ENCODE peak calls at places on chromosomes 12 and 14, in four cellular contexts. L, R, Y and K are unnamed samples.

GRCh38 chr14:83757896-83758295 is 1772.0 kb upstream of the FLRT2 start:
- DNase-seq in R (no peak), L (no peak), Y (no peak), K (no peak)

GRCh38 chr12:57261385-57261784 is 10.4 kb upstream of the STAC3 start:
- DNase-seq in Y (no peak), R (no peak), L (no peak), K (no peak)

GRCh38 chr12:51219345-51219744 is 1.5 kb upstream of the POU6F1 start:
- DNase-seq in L (no peak), R (no peak), Y (no peak), K (no peak)

GRCh38 chr12:106342397-106343212 is 14.9 kb upstream of the POLR3B start:
- DNase-seq in R (no peak), Y (peak), L (peak), K (no peak)

GRCh38 chr12:10194160-10194559 is 15.3 kb downstream of the TMEM52B start:
- DNase-seq in R (no peak), Y (no peak), L (no peak), K (no peak)

GRCh38 chr14:72740504-72740961 is 153.4 kb downstream of the DPF3 start:
- DNase-seq in L (no peak), Y (no peak), R (no peak), K (no peak)

GRCh38 chr12:64566122-64566521 is 44.2 kb upstream of the RASSF3 start:
- DNase-seq in L (no peak), Y (no peak), R (no peak), K (no peak)

GRCh38 chr14:106872619-106873446 is 1346.5 kb downstream of the TMEM121 start:
- DNase-seq in L (no peak), R (no peak), Y (peak), K (peak)

GRCh38 chr12:54082402-54082892 is 28.8 kb downstream of the HOXC4 start:
- DNase-seq in L (peak), R (no peak), Y (peak), K (no peak)

GRCh38 chr12:106302401-106303201 is at the start of gene TCP11L2:
- DNase-seq in Y (peak), L (peak), R (peak), K (peak)

GRCh38 chr14:49774111-49774510 is 6.2 kb downstream of the KLHDC2 start:
- DNase-seq in R (no peak), Y (no peak), L (no peak), K (no peak)

GRCh38 chr14:63192085-63192484 is 12.2 kb upstream of the RHOJ start:
- DNase-seq in Y (no peak), R (no peak), L (no peak), K (no peak)

GRCh38 chr12:45273717-45274271 is 57.9 kb downstream of the ANO6 start:
- DNase-seq in Y (peak), L (peak), R (no peak), K (peak)

GRCh38 chr12:53869500-53869899 is 69.1 kb upstream of the HOXC13 start:
- DNase-seq in L (no peak), Y (no peak), R (no peak), K (no peak)

GRCh38 chr12:119102274-119102673 is 76.5 kb upstream of the HSPB8 start:
- DNase-seq in R (no peak), Y (no peak), L (no peak), K (no peak)

GRCh38 chr12:89208661-89209096 is 143.6 kb downstream of the DUSP6 start:
- DNase-seq in L (no peak), Y (no peak), R (no peak), K (no peak)

GRCh38 chr12:55738113-55739024 is 4.6 kb upstream of the GDF11 start:
- DNase-seq in Y (peak), R (no peak), L (peak), K (peak)

GRCh38 chr14:89365071-89365801 is 51.8 kb downstream of the FOXN3 start:
- DNase-seq in R (peak), Y (peak), L (peak), K (no peak)

GRCh38 chr12:54301428-54302045 is 722 bp upstream of the NFE2 start:
- DNase-seq in L (no peak), R (no peak), Y (no peak), K (no peak)

GRCh38 chr14:78933948-78934524 is 763.9 kb downstream of the NRXN3 start:
- DNase-seq in R (peak), Y (peak), L (no peak), K (peak)

GRCh38 chr12:112916270-112916669 is 9.5 kb downstream of the OAS1 start:
- DNase-seq in R (no peak), L (no peak), Y (peak), K (no peak)

GRCh38 chr12:83573676-83574075 is 887.0 kb downstream of the TMTC2 start:
- DNase-seq in Y (peak), R (no peak), L (no peak), K (no peak)

GRCh38 chr14:50801706-50802105 is 29.3 kb downstream of the NIN start:
- DNase-seq in Y (no peak), R (no peak), L (no peak), K (no peak)

GRCh38 chr12:65900912-65901672 is 76.8 kb downstream of the HMGA2 start:
- DNase-seq in Y (no peak), R (no peak), L (no peak), K (no peak)

GRCh38 chr14:105324080-105324778 is 9.7 kb downstream of the PACS2 start:
- DNase-seq in L (no peak), R (no peak), Y (no peak), K (no peak)

GRCh38 chr14:96131836-96132235 is 72.8 kb upstream of the BDKRB2 start:
- DNase-seq in R (no peak), L (no peak), Y (no peak), K (no peak)

GRCh38 chr14:91731018-91731417 is 868 bp downstream of the CATSPERB start:
- DNase-seq in R (no peak), L (no peak), Y (no peak), K (no peak)

GRCh38 chr12:97386133-97386581 is 76.4 kb upstream of the RMST start:
- DNase-seq in R (no peak), L (no peak), Y (no peak), K (no peak)

GRCh38 chr12:42130670-42131402 is 13.8 kb downstream of the GXYLT1 start:
- DNase-seq in L (peak), Y (peak), R (no peak), K (no peak)

GRCh38 chr14:68688872-68689371 is 103.9 kb downstream of the ZFP36L1 start:
- DNase-seq in L (peak), Y (no peak), R (no peak), K (peak)

GRCh38 chr12:1796515-1797010 is 23.8 kb upstream of the LRTM2 start:
- DNase-seq in L (no peak), R (no peak), Y (peak), K (peak)

GRCh38 chr14:37232907-37233481 is 35.3 kb downstream of the MIPOL1 start:
- DNase-seq in R (no peak), L (no peak), Y (peak), K (peak)

GRCh38 chr14:106039400-106039799 is 513.0 kb downstream of the TMEM121 start:
- DNase-seq in Y (peak), R (no peak), L (no peak), K (peak)

GRCh38 chr12:113874999-113875561 is 91.0 kb downstream of the RBM19 start:
- DNase-seq in L (no peak), Y (no peak), R (no peak), K (no peak)

GRCh38 chr12:105721051-105721825 is 390.7 kb downstream of the C12orf75 start:
- DNase-seq in R (no peak), Y (no peak), L (no peak), K (no peak)

GRCh38 chr14:24052656-24053547 is 1.1 kb downstream of the CARMIL3 start:
- DNase-seq in Y (no peak), R (no peak), L (no peak), K (no peak)

GRCh38 chr12:84912191-84913142 is at the start of gene SLC6A15:
- DNase-seq in L (peak), R (peak), Y (peak), K (no peak)

GRCh38 chr12:120234643-120235368 is 30.7 kb downstream of the PXN start:
- DNase-seq in Y (peak), R (no peak), L (peak), K (peak)

GRCh38 chr14:32327255-32327961 is 1.7 kb upstream of the AKAP6 start:
- DNase-seq in Y (no peak), R (no peak), L (no peak), K (no peak)

DNA sequence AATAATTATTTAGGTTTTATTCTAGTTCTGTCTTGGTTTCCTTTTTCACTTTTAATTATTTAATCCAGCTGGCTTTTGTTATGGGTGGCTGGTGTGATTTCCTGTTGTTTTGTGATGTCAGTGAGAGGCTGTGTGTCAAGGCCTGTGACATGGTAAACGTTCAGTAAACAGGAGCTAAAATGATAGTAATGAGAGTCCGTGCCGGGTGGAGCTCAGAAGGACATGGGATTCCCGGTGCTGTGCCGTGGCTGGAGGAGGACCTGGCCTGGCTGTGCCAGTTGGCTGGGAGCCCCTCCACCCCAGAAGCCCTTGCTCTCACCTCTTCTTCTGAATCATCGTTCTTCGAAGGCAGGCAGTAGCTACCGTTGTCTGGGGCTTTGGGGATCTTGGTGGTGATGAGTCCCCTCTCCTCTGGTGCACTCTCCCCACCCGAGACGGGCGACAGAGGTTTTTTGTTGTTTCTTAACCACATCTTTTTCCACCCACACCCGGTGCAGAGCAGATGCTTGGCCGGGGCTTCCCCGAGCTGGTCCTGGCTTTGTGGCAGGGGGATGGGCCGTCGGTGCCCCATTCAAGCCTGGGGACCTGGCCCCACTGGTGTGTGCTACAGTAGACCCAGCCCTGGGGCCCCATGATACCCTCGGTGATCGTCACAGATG is 29.1 kb downstream of the SH2B3 start:
- DNase-seq in Y (peak), L (peak), R (no peak), K (peak)
- TF ChIP-seq POLR2A in Y (no peak), L (peak), R (no peak), K (no peak)

DNA sequence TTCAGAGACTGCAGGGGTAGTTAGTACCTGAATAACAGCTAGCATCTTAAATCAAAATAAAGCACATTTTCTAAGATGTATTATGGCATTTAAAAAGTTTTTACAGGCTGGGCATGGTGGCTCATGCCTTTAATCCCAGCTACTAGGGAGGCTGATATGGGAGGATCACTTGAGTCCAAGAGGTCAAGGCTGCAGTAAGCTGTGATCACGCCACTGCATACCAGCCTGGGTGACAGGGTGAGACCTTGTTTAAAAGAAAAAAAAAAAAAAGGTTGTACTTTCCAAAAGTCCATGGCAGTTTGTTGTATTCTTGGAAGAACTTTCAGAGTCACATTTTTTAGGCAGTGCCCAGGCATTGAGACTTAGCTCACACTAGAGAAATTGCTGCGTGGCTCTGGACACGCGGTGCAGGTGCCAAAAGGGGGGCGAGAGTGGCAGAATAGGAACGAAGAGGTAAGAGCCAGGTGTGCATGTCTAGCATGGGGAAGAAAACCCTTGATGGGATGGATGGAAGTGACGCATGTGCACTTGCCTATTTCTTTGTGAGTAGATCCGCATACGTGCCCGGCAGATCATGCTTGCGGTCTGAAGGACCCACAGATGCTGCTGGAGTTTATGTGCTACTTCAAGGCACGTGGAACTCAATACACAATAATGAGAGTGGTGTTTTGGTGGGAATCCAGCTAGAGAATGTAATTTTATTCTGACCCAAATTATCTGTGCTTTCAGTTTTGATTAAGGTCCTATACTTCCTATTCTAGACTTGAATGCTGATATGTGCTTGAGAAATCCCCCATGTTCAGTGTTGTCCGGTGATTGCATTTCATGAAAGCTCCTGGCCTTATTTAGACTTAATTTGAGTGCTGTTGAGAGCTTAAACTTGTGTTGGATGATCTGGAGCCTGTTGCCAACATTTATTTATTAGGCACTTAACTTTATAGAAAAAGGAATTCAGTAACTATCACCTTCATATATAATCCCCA is 11.9 kb downstream of the ANKRD13A start:
- DNase-seq in R (no peak), L (no peak), Y (no peak), K (no peak)
- TF ChIP-seq POLR2A in R (peak), L (no peak), Y (no peak), K (no peak)

DNA sequence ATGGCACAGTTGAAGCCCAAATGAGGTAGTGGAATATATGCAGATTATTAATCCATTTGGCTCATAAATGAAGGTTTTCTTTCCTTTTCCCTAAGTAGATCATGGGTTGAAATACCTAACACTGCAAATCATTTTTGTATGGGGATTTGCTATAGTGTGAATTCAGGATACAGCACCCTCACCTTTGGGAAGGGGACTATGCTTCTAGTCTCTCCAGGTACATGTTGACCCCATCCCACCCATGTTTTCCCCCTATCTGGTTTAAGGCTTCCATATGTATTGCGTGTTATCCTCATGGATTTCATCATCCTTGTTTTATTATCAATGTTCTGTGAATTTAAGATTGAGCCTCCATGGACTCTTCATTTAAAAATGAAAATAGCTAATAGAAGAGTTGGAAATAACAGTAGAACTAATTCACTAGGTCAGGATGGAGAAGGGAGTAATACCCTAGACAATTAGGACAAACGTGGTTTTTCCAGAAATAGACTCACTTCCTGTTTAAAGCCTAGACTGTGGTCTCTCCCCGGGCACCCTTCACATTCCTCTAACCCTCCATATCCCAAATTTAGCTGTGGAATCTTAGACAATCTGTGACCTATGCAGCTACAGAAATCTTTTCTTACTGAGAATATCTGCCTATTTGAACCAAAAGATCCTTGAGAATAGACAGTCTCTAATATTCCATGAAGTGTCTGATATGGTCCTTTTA is 56.5 kb downstream of the DAD1 start:
- DNase-seq in L (no peak), R (no peak), Y (no peak), K (peak)
- TF ChIP-seq POLR2A in L (no peak), R (no peak), Y (no peak), K (no peak)

DNA sequence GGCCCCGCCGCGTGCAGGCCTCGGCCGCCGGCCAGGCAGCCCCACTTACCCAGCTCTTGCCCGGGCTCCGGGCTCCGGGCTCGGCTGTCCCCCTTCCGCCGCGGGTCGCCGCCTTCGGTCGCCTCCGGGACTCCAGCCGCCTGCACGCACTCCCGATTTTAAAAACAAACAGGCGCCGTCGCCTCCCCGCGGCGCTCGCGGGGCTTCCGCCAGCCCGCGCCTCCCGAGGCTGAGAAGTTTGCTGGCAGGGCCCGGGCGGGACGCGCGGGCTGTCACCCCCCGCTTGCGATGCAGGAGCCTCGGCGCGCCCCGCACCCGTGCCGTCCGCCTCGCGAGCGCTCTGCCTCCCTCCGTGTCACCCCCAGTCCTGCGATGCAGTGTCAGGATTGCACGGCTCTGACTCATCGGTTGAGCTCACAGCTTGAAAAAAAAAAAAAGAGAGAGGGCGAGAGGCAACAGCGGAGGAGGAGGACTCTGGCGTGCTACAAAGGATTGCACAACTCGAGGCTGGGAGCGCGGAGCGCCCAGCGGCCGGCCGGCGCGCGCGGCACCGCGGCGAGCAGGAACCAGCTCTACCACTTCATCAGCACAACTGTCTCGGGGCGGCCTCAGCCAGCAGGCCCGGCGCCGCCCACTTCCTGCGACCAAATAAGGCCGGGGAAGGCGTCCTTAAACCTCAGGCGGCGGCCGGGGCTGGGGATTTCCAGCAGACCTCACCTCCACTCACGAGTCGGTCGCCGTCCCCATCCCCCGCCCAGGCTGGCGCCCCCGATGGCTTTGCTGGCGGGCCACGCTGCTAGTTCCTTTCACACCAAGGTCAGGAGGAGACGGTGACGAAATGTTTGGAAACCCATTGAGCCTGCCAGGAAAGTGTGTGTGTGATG is 45.8 kb upstream of the PNMA1 start:
- DNase-seq in R (peak), Y (peak), L (peak), K (peak)
- TF ChIP-seq POLR2A in R (peak), Y (peak), L (peak), K (peak)

DNA sequence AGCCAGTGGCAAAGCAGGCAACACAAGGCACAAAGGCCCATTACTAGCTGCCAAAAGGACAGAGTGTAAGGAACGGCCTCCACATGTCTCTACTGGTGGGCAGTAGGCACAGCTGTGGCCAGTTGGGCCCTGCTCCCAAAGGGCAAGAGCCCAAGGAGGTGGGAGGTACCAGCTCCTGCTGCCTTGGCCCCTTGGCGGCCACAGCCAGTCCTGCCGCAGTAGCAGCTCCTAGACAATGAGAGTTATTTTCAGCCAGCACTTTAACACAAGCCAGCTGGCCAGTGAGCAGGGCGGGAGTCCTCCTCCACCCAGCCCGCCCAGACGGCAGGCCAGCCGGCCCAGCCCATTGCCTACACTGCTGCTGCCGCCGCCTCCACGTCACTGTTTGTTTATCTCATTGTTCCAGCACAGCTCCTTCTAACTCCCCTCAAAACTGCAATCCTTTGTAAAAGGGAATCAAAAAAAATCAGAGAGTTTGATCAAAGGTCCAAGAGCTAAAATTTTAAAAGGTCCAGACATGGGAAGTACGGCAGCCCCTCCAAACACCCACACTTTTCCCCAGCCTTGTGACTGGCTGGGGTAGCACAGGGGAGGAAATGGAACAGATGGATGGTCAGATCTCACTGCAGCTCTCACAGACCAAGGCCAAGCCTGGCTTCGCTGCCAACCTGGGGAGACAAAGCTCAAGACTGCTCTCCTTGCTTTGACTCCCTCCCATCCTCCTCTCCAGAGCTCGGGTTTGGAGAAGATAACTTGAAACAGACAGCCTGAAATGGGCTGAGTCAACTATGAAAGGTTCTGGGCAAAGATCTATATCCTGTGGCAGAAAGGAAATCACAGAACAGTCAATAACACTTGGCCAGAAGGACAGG is 33.5 kb downstream of the FMNL3 start:
- DNase-seq in R (no peak), L (peak), Y (peak), K (peak)
- TF ChIP-seq POLR2A in R (no peak), L (peak), Y (peak), K (peak)

GRCh38 chr12:75511116-75512048 is at the start of gene KRR1:
- DNase-seq in Y (peak), L (peak), R (no peak), K (peak)
- TF ChIP-seq POLR2A in Y (no peak), L (peak), R (peak), K (peak)

GRCh38 chr14:75732888-75733287 is 71.8 kb downstream of the TTLL5 start:
- DNase-seq in Y (no peak), R (no peak), L (no peak), K (no peak)
- TF ChIP-seq POLR2A in Y (no peak), R (no peak), L (no peak), K (no peak)